ENCODE peak calls at places on chromosomes 7 and 10, in eight cellular contexts. C is stomach, U is uterus, Q is right atrium auricular region, A is IMR-90, B is WERI-Rb-1, Z is astrocyte, Y is BJ. R is an unnamed sample. For H3K27me3, the result is how much of the 10 kb centered on the place peaks cover.

GRCh38 chr10:61981460-61981859 is 80.0 kb downstream of the ARID5B start:
- DNase-seq in Z (no peak), Y (no peak), B (no peak), U (no peak), Q (no peak), C (no peak), A (no peak), R (no peak)

GRCh38 chr7:124912972-124913371 is 16.7 kb downstream of the POT1 start:
- DNase-seq in C (no peak), Y (no peak), Z (no peak), B (no peak), Q (no peak), U (no peak), A (no peak), R (no peak)

GRCh38 chr7:117347480-117347879 is 24.6 kb upstream of the WNT2 start:
- DNase-seq in A (no peak), B (no peak), Q (no peak), C (no peak), Z (no peak), U (no peak), Y (no peak), R (no peak)

GRCh38 chr10:86944471-86944870 is 12.9 kb downstream of the MMRN2 start:
- DNase-seq in Z (no peak), Y (no peak), U (no peak), C (no peak), A (peak), B (no peak), Q (peak), R (no peak)

GRCh38 chr10:29862926-29863614 is 196.3 kb downstream of the JCAD start:
- DNase-seq in A (peak), Z (peak), C (no peak), U (no peak), B (no peak), Y (peak), Q (no peak), R (peak)

GRCh38 chr10:50577681-50578350 is 45.9 kb downstream of the SGMS1 start:
- DNase-seq in A (peak), Y (no peak), U (no peak), C (peak), Z (peak), Q (no peak), B (peak), R (peak)

GRCh38 chr10:46523881-46524470 is 32.5 kb downstream of the GPRIN2 start:
- DNase-seq in Z (peak), Q (no peak), A (peak), B (no peak), U (peak), C (peak), Y (peak), R (peak)

GRCh38 chr7:97772034-97772891 is 40.4 kb downstream of the TAC1 start:
- DNase-seq in B (no peak), A (no peak), C (no peak), U (no peak), Z (no peak), Y (no peak), Q (no peak), R (no peak)

GRCh38 chr7:44400033-44400511 is 74.7 kb upstream of the CAMK2B start:
- DNase-seq in U (no peak), Y (no peak), C (no peak), A (no peak), Z (no peak), Q (no peak), B (no peak), R (no peak)

GRCh38 chr10:124016795-124017375 is 76.5 kb downstream of the CHST15 start:
- DNase-seq in C (no peak), Q (no peak), Z (no peak), Y (no peak), B (no peak), U (no peak), A (no peak), R (no peak)

GRCh38 chr10:75654171-75654772 is 222.8 kb downstream of the LRMDA start:
- DNase-seq in C (no peak), Y (no peak), A (no peak), Q (no peak), U (no peak), Z (peak), B (no peak), R (no peak)

GRCh38 chr7:42070068-42070467 is 166.9 kb downstream of the GLI3 start:
- DNase-seq in A (peak), Z (peak), C (no peak), B (no peak), Y (no peak), U (no peak), Q (no peak), R (peak)

GRCh38 chr7:112708236-112708635 is 82.0 kb downstream of the TMEM168 start:
- DNase-seq in Z (no peak), C (no peak), Y (no peak), A (no peak), Q (no peak), B (no peak), U (no peak), R (no peak)

GRCh38 chr10:75073442-75073841 is 38.0 kb upstream of the SAMD8 start:
- DNase-seq in Z (no peak), B (no peak), Y (no peak), C (no peak), A (no peak), U (no peak), Q (no peak), R (no peak)

GRCh38 chr7:10644849-10645248 is 328.8 kb upstream of the PHF14 start:
- DNase-seq in Y (no peak), A (no peak), C (no peak), Z (no peak), U (no peak), Q (no peak), B (no peak), R (no peak)

GRCh38 chr10:60203993-60204618 is 185.6 kb downstream of the ANK3 start:
- DNase-seq in Q (no peak), A (peak), Z (no peak), B (peak), Y (no peak), U (no peak), C (no peak), R (peak)

GRCh38 chr7:17696422-17696821 is 243.9 kb downstream of the SNX13 start:
- DNase-seq in U (peak), C (no peak), Q (peak), A (peak), B (no peak), Y (no peak), Z (peak), R (peak)

GRCh38 chr7:129615018-129615417 is 3.5 kb downstream of the NRF1 start:
- DNase-seq in B (no peak), A (peak), C (no peak), Z (no peak), Y (no peak), U (no peak), Q (no peak), R (peak)

GRCh38 chr7:42104231-42104630 is 132.8 kb downstream of the GLI3 start:
- DNase-seq in U (no peak), B (no peak), Y (no peak), C (no peak), A (no peak), Q (no peak), Z (no peak), R (no peak)

GRCh38 chr10:67705921-67706320 is 9.9 kb upstream of the CTNNA3 start:
- DNase-seq in Y (no peak), A (no peak), C (no peak), B (no peak), U (no peak), Q (no peak), Z (no peak), R (no peak)

DNA sequence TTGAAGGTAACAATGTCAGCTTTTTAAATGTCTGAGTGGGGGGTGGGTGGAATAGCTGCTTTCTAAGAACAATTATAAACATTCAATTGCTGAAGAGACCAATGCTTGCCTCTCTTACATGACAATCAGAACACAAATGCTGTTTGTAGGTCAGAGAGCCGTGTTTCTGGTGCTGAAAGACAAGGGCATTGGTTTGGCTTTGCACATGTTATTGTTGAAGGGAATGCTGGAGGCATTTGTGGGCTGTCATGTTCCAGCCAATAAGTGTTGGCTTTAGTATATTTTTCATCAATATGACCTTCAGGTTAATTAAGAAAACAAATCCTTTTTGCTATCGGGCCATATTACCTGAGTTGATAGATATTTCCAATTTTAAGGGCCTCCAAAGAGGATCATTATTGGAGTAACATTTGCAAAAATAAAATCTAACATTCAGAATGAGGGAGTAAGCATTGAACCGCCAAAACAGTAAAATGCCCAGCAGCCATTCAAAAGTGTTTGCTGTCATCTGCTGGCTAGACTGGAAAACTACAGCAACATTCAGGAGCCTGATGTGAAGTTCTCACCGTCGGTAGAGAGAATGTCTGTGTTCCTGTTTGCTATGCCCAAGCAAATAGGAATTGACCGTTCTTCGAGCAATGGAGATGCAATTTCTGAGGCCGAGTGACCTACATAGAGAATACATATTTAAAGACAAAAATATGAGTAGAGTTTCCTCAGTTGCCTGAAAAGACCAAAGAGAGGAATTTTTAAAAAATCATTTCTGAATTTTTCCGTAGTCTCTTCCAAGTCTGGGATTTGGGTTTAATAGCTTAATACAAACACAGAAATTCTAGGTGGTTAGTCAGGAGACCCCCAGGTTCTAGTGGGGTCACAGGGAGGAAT is 118.9 kb downstream of the APBB1IP start:
- DNase-seq in Y (no peak), Z (peak), B (peak), Q (no peak), A (peak), U (no peak), C (no peak), R (peak)
- H3K4me3 ChIP-seq in Y (no peak), Z (peak), B (peak), Q (no peak), A (no peak), U (no peak), C (no peak), R (peak)

DNA sequence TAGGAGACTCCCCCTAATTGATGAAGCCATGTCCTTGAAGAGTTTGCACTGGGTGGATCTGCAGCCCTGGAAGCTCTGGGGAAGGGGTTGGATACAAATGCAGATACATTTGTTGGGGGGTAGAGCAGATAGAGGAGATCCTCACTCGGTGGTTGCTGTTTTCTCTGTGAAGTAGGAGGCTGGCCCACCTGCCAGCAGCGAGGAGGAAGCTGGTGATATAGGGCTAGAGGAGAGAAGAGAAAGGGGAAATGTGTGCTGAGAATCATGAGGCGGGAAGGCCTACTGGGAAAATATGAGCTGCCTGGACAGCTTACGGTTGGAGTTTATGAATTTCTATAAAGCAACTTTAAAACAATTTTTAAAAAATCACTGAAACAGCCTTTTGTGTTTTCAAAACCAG is 100.8 kb upstream of the GLCCI1 start:
- DNase-seq in A (no peak), Q (no peak), U (no peak), Z (no peak), Y (no peak), B (no peak), C (no peak), R (no peak)
- H3K27me3 ChIP-seq in A (under half), Q (under half), U (under half), Z (under half), Y (under half), B (under half), C (under half), R (under half)

DNA sequence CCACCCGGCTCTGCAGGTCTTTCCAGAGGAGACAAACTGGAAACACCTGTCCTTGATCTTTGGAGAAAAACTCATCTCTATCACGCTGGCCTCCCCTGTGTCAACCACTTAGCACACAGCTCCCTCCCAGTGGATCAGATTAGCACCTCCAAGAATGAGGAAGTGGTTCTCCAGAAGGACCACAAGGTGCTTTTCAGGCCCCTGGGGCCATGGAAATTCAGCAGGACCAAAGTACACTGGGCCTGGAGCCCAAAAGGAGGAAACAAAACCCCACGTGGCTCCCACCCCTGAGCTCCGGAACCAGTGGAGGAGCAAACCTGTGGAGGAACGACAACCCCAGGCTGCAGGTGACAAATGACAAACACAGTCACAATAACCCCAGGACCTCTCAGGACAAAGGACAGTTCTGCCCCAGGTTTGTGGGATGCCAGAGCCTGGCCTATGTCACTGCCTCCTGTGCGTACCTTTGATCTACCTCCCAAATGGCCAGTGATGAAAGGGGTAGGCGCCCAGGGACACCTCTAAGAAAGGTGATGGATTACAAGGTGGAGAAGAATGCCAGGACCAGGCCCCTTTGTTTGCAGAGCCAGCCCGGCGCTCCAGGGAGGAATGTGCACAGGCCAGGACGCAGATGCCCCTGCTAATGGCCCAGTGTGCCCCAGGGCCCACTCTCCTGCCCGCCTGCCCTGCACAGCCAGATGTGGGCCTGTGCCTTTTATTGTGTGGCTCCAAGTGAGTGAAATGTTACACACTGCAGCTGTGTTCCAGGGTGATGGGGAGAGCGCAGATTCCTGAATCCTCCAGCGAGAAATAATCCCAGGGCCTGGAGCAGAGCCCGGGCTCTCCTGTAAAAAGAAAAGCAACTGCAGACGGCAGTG is 5.6 kb downstream of the TNS3 start:
- DNase-seq in A (peak), Y (no peak), B (no peak), Z (peak), Q (peak), C (peak), U (peak), R (no peak)
- H3K4me3 ChIP-seq in A (no peak), Y (no peak), B (no peak), Z (no peak), Q (no peak), C (no peak), U (no peak), R (peak)

GRCh38 chr7:104035351-104035750 is 45.9 kb upstream of the RELN start:
- DNase-seq in C (no peak), B (no peak), Z (no peak), Q (no peak), U (no peak), Y (no peak), A (no peak), R (no peak)

GRCh38 chr7:104039363-104039762 is 49.9 kb upstream of the RELN start:
- DNase-seq in Y (no peak), C (no peak), Q (no peak), U (no peak), B (no peak), Z (no peak), A (no peak), R (no peak)

GRCh38 chr7:104045183-104045582 is 55.7 kb upstream of the RELN start:
- DNase-seq in C (no peak), Y (no peak), U (no peak), Z (no peak), Q (no peak), B (no peak), A (peak), R (no peak)

GRCh38 chr7:104038136-104038535 is 48.7 kb upstream of the RELN start:
- DNase-seq in Z (no peak), C (no peak), Y (no peak), B (no peak), U (no peak), A (no peak), Q (no peak), R (no peak)

DNA sequence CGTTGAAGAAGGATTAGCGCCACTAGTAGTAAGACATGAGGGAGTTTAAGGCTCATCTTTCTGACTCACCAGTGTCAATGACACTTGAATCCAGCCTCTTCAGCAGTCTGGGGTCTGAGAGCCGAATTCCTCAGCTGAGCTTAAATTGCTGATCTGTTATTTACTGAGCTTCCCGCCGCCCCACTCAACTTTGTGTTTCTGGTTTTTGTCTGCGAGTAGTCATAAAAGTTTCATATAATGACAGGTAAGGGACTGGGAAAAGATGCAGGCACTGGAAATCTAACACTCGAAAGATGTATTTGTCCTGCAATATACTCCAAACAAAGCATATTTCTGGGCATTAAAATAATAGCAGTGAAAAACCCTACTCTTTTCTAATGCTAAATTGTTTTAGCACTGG is 51.2 kb upstream of the RELN start:
- DNase-seq in C (no peak), Z (no peak), Q (no peak), B (no peak), U (no peak), A (no peak), Y (no peak), R (no peak)
- H3K27me3 ChIP-seq in C (under half), Z (under half), Q (under half), B (under half), U (under half), A (under half), Y (under half), R (under half)

GRCh38 chr7:150451097-150451793 is 815 bp downstream of the GIMAP8 start:
- DNase-seq in C (no peak), A (no peak), B (no peak), Y (no peak), Z (no peak), Q (no peak), U (no peak), R (no peak)
- H3K4me3 ChIP-seq in C (peak), A (no peak), B (no peak), Y (no peak), Z (no peak), Q (peak), U (peak), R (no peak)